ENCODE peak calls at places on chromosomes 12 and 14, in nine cellular contexts. One of them, this sample, is unnamed.

GRCh38 chr12:57893460-57894353 is 47.2 kb upstream of the CTDSP2 start:
- DNase-seq in ovary: peak
- DNase-seq in omental fat pad: peak
- DNase-seq in RWPE1: no peak
- DNase-seq in B cell: no peak
- DNase-seq in psoas muscle: peak
- DNase-seq in endothelial cell: peak
- DNase-seq in dorsolateral prefrontal cortex: peak
- DNase-seq in spleen: no peak
- DNase-seq in this sample: no peak

GRCh38 chr12:23361971-23362370 is 587.5 kb downstream of the SOX5 start:
- DNase-seq in dorsolateral prefrontal cortex: no peak
- DNase-seq in omental fat pad: no peak
- DNase-seq in psoas muscle: no peak
- DNase-seq in RWPE1: no peak
- DNase-seq in B cell: no peak
- DNase-seq in ovary: no peak
- DNase-seq in spleen: no peak
- DNase-seq in endothelial cell: no peak
- DNase-seq in this sample: no peak

GRCh38 chr12:11730299-11731041 is 81.0 kb downstream of the ETV6 start:
- DNase-seq in omental fat pad: no peak
- DNase-seq in B cell: peak
- DNase-seq in spleen: no peak
- DNase-seq in endothelial cell: no peak
- DNase-seq in dorsolateral prefrontal cortex: no peak
- DNase-seq in psoas muscle: no peak
- DNase-seq in RWPE1: peak
- DNase-seq in ovary: no peak
- DNase-seq in this sample: no peak

GRCh38 chr12:26121841-26122680 is 2.8 kb downstream of the BHLHE41 start:
- DNase-seq in spleen: peak
- DNase-seq in B cell: peak
- DNase-seq in dorsolateral prefrontal cortex: no peak
- DNase-seq in ovary: no peak
- DNase-seq in psoas muscle: peak
- DNase-seq in RWPE1: no peak
- DNase-seq in endothelial cell: peak
- DNase-seq in omental fat pad: no peak
- DNase-seq in this sample: no peak

GRCh38 chr12:95918194-95918993 is 24.0 kb downstream of the CCDC38 start:
- DNase-seq in spleen: no peak
- DNase-seq in RWPE1: peak
- DNase-seq in B cell: peak
- DNase-seq in dorsolateral prefrontal cortex: no peak
- DNase-seq in endothelial cell: peak
- DNase-seq in psoas muscle: no peak
- DNase-seq in omental fat pad: no peak
- DNase-seq in ovary: peak
- DNase-seq in this sample: no peak

GRCh38 chr12:56425940-56426438 is 23.2 kb downstream of the TIMELESS start:
- DNase-seq in omental fat pad: no peak
- DNase-seq in psoas muscle: no peak
- DNase-seq in endothelial cell: no peak
- DNase-seq in dorsolateral prefrontal cortex: no peak
- DNase-seq in spleen: no peak
- DNase-seq in RWPE1: no peak
- DNase-seq in B cell: no peak
- DNase-seq in ovary: no peak
- DNase-seq in this sample: no peak

GRCh38 chr12:46430340-46430948 is 57.9 kb upstream of the SLC38A2 start:
- DNase-seq in RWPE1: peak
- DNase-seq in spleen: no peak
- DNase-seq in ovary: peak
- DNase-seq in psoas muscle: no peak
- DNase-seq in dorsolateral prefrontal cortex: no peak
- DNase-seq in omental fat pad: no peak
- DNase-seq in endothelial cell: no peak
- DNase-seq in B cell: no peak
- DNase-seq in this sample: no peak

GRCh38 chr12:78870539-78870938 is 6.0 kb downstream of the SYT1 start:
- DNase-seq in endothelial cell: no peak
- DNase-seq in spleen: no peak
- DNase-seq in RWPE1: no peak
- DNase-seq in ovary: no peak
- DNase-seq in B cell: peak
- DNase-seq in omental fat pad: no peak
- DNase-seq in psoas muscle: no peak
- DNase-seq in dorsolateral prefrontal cortex: no peak
- DNase-seq in this sample: no peak

GRCh38 chr14:22263961-22264360 is 325.1 kb downstream of the DAD1 start:
- DNase-seq in omental fat pad: no peak
- DNase-seq in psoas muscle: no peak
- DNase-seq in endothelial cell: no peak
- DNase-seq in RWPE1: no peak
- DNase-seq in B cell: no peak
- DNase-seq in ovary: no peak
- DNase-seq in dorsolateral prefrontal cortex: no peak
- DNase-seq in spleen: no peak
- DNase-seq in this sample: no peak

GRCh38 chr14:22266141-22266442 is 322.9 kb downstream of the DAD1 start:
- DNase-seq in dorsolateral prefrontal cortex: no peak
- DNase-seq in omental fat pad: no peak
- DNase-seq in RWPE1: peak
- DNase-seq in B cell: no peak
- DNase-seq in psoas muscle: no peak
- DNase-seq in endothelial cell: no peak
- DNase-seq in spleen: no peak
- DNase-seq in ovary: no peak
- DNase-seq in this sample: no peak

GRCh38 chr14:22264759-22265158 is 324.3 kb downstream of the DAD1 start:
- DNase-seq in RWPE1: no peak
- DNase-seq in dorsolateral prefrontal cortex: no peak
- DNase-seq in psoas muscle: no peak
- DNase-seq in endothelial cell: no peak
- DNase-seq in B cell: no peak
- DNase-seq in spleen: no peak
- DNase-seq in omental fat pad: no peak
- DNase-seq in ovary: no peak
- DNase-seq in this sample: no peak

GRCh38 chr14:22266683-22267082 is 322.3 kb downstream of the DAD1 start:
- DNase-seq in dorsolateral prefrontal cortex: no peak
- DNase-seq in omental fat pad: no peak
- DNase-seq in endothelial cell: no peak
- DNase-seq in B cell: no peak
- DNase-seq in spleen: no peak
- DNase-seq in psoas muscle: no peak
- DNase-seq in ovary: no peak
- DNase-seq in RWPE1: no peak
- DNase-seq in this sample: no peak

DNA sequence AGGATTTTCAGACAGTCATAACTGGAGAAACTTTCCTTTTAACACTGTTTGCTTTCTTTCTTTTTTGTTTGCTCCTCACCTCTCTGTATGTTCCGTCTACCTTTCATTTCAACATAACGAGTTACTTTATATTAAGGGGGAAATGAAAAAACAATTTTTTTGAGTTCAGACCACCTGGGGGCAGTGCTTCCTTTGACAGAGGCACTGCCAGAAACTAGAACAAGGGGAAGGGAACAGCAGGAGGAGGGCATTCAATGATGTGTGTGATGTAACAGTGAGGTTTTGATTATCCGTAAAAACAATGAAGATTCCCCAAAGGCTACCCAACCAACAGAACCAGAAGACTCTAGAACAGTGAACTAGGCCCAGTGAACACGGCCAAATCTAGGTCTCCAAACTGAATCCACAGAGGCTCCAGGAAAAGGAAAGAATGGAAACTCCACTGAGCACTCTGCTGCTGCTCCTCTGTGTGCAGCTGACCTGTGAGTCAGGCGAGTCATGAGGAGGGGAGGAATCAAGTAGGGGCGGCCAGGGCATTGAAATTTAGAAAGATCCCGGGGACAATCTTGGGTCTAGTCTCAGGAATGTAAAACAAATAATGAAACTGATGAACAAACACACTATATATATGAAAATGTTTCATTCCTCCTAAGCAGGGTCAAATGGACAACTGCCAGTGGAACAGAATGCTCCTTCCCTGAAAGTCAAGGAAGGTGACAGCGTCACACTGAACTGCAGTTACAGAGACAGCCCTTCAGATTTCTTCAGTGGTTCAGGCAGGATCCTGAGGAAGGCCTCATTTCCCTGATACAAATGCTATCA is 323.5 kb downstream of the DAD1 start:
- DNase-seq in psoas muscle: no peak
- DNase-seq in endothelial cell: no peak
- DNase-seq in spleen: no peak
- DNase-seq in B cell: peak
- DNase-seq in RWPE1: peak
- DNase-seq in dorsolateral prefrontal cortex: no peak
- DNase-seq in ovary: no peak
- DNase-seq in omental fat pad: no peak
- DNase-seq in this sample: no peak
- TF ChIP-seq CTCF in psoas muscle: no peak
- TF ChIP-seq CTCF in endothelial cell: no peak
- TF ChIP-seq CTCF in spleen: no peak
- TF ChIP-seq CTCF in B cell: peak
- TF ChIP-seq CTCF in RWPE1: no peak
- TF ChIP-seq CTCF in dorsolateral prefrontal cortex: no peak
- TF ChIP-seq CTCF in ovary: no peak
- TF ChIP-seq CTCF in omental fat pad: no peak
- TF ChIP-seq CTCF in this sample: no peak

DNA sequence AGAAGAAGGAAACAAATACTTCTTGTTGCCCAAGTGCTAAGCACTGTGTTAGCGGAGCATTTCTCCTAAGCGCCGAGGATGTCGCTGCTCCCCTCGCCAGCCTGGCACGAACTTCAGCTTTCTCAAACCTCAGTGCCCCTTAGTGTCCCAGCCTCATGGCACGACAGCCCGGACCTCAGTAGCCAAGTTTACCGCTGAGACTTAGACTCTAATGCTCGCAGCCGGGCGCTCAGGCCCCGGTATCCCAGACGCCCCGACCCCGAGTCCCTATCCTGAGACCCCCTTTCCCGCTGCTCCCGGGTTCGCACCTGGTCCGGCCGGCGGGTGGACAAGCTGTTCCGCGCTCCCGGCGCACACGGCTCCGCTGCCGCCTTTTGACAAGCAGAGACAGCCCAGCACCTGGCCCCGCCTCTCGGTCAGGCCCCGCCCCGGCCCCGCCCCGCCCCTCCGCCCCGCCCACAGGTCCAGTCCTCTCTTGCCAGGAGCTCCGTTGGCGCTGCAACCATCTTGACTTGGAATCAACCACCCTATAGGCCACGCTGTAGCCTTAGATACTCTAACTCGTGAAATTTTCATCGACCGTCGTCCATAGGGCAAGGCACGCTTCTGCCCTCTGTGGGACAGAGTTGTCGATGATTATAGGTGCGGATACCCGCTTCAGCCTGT is at the start of gene VDR:
- DNase-seq in endothelial cell: peak
- DNase-seq in dorsolateral prefrontal cortex: no peak
- DNase-seq in RWPE1: peak
- DNase-seq in omental fat pad: peak
- DNase-seq in ovary: peak
- DNase-seq in B cell: peak
- DNase-seq in spleen: peak
- DNase-seq in psoas muscle: peak
- DNase-seq in this sample: peak
- TF ChIP-seq CTCF in endothelial cell: no peak
- TF ChIP-seq CTCF in dorsolateral prefrontal cortex: no peak
- TF ChIP-seq CTCF in RWPE1: peak
- TF ChIP-seq CTCF in omental fat pad: no peak
- TF ChIP-seq CTCF in ovary: no peak
- TF ChIP-seq CTCF in B cell: no peak
- TF ChIP-seq CTCF in spleen: peak
- TF ChIP-seq CTCF in psoas muscle: peak
- TF ChIP-seq CTCF in this sample: peak

GRCh38 chr12:128571906-128572305 is 251.9 kb downstream of the SLC15A4 start:
- DNase-seq in dorsolateral prefrontal cortex: no peak
- DNase-seq in ovary: no peak
- DNase-seq in spleen: no peak
- DNase-seq in endothelial cell: no peak
- DNase-seq in psoas muscle: no peak
- DNase-seq in RWPE1: no peak
- DNase-seq in B cell: no peak
- DNase-seq in omental fat pad: no peak
- DNase-seq in this sample: no peak

GRCh38 chr12:128567730-128568129 is 256.0 kb downstream of the SLC15A4 start:
- DNase-seq in psoas muscle: no peak
- DNase-seq in dorsolateral prefrontal cortex: no peak
- DNase-seq in RWPE1: no peak
- DNase-seq in omental fat pad: no peak
- DNase-seq in spleen: no peak
- DNase-seq in ovary: no peak
- DNase-seq in B cell: no peak
- DNase-seq in endothelial cell: no peak
- DNase-seq in this sample: no peak

GRCh38 chr12:128570191-128571065 is 253.3 kb downstream of the SLC15A4 start:
- DNase-seq in spleen: no peak
- DNase-seq in dorsolateral prefrontal cortex: no peak
- DNase-seq in ovary: no peak
- DNase-seq in endothelial cell: no peak
- DNase-seq in RWPE1: no peak
- DNase-seq in B cell: no peak
- DNase-seq in psoas muscle: no peak
- DNase-seq in omental fat pad: no peak
- DNase-seq in this sample: no peak

GRCh38 chr12:128573907-128574306 is 249.9 kb downstream of the SLC15A4 start:
- DNase-seq in spleen: no peak
- DNase-seq in RWPE1: no peak
- DNase-seq in dorsolateral prefrontal cortex: no peak
- DNase-seq in ovary: no peak
- DNase-seq in B cell: no peak
- DNase-seq in endothelial cell: no peak
- DNase-seq in omental fat pad: no peak
- DNase-seq in psoas muscle: no peak
- DNase-seq in this sample: no peak

GRCh38 chr12:128572311-128572810 is 251.4 kb downstream of the SLC15A4 start:
- DNase-seq in B cell: no peak
- DNase-seq in dorsolateral prefrontal cortex: no peak
- DNase-seq in ovary: no peak
- DNase-seq in omental fat pad: no peak
- DNase-seq in psoas muscle: no peak
- DNase-seq in spleen: no peak
- DNase-seq in endothelial cell: no peak
- DNase-seq in RWPE1: no peak
- DNase-seq in this sample: no peak
- TF ChIP-seq CTCF in B cell: no peak
- TF ChIP-seq CTCF in dorsolateral prefrontal cortex: no peak
- TF ChIP-seq CTCF in ovary: no peak
- TF ChIP-seq CTCF in omental fat pad: no peak
- TF ChIP-seq CTCF in psoas muscle: no peak
- TF ChIP-seq CTCF in spleen: no peak
- TF ChIP-seq CTCF in endothelial cell: no peak
- TF ChIP-seq CTCF in RWPE1: no peak
- TF ChIP-seq CTCF in this sample: no peak

DNA sequence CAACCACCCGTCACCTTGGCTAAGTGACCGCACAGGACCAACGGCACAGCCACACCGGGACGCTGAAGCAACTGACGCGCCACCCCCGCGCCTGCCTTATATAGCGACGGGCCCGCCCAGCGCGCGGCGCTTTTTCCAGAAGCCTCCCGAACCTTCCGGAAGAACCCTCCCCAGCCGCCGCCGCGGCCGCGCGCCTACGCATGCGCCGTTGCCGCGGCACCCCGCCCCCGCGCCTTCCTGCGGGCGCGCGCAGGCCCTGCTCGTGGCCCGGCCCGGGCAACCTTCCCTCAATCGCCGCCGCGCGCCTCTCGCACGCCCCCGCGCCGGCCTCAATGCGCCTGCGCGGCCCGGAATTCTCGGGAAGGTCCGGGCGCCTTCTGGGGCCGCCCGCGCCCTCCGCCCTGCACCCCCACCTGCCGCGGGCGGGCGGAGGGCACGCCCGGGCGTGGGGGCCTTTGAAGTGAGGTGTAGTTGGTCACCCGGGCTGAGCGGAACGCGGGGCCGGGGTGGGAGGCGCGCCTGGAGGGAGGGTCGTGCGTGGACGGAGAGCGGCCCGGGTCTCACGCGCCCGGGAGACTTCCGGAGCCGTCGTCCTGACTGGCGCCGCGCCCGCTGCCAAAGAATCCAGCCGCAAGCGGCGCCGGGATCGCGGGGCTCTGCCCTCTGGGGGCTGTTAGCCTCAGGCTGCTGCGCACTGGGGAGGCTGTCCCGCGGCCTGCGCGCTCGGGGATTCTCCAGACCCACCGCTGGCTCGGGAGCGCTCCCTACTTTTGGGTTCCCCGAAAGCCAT is at the start of gene HSP90AA1:
- DNase-seq in ovary: peak
- DNase-seq in endothelial cell: peak
- DNase-seq in RWPE1: peak
- DNase-seq in B cell: peak
- DNase-seq in psoas muscle: peak
- DNase-seq in dorsolateral prefrontal cortex: peak
- DNase-seq in omental fat pad: peak
- DNase-seq in spleen: peak
- DNase-seq in this sample: peak
- TF ChIP-seq CTCF in ovary: peak
- TF ChIP-seq CTCF in endothelial cell: no peak
- TF ChIP-seq CTCF in RWPE1: no peak
- TF ChIP-seq CTCF in B cell: no peak
- TF ChIP-seq CTCF in psoas muscle: peak
- TF ChIP-seq CTCF in dorsolateral prefrontal cortex: peak
- TF ChIP-seq CTCF in omental fat pad: no peak
- TF ChIP-seq CTCF in spleen: peak
- TF ChIP-seq CTCF in this sample: no peak